ENCODE peak calls at places on chromosome 5, in seven cellular contexts. R, D, P, E, A, C and H are unnamed samples.

GRCh38 chr5:119022017-119022745 is 33.8 kb upstream of the DTWD2 start:
- DNase-seq in C (no peak), D (peak), A (peak), E (no peak), R (peak), P (no peak), H (no peak)

GRCh38 chr5:16406023-16406422 is 59.6 kb downstream of the ZNF622 start:
- DNase-seq in E (no peak), P (no peak), R (no peak), A (no peak), C (no peak), D (no peak), H (no peak)

GRCh38 chr5:10762178-10762775 is 1.2 kb upstream of the DAP start:
- DNase-seq in P (no peak), D (no peak), A (no peak), C (peak), R (no peak), E (peak), H (no peak)

GRCh38 chr5:133565993-133566392 is 46.3 kb downstream of the FSTL4 start:
- DNase-seq in A (no peak), C (no peak), R (peak), E (no peak), P (no peak), D (peak), H (no peak)

GRCh38 chr5:65919773-65920172 is 6.6 kb upstream of the ERBIN start:
- DNase-seq in E (no peak), P (no peak), R (no peak), D (peak), A (no peak), C (no peak), H (no peak)

GRCh38 chr5:142422426-142422825 is 97.6 kb upstream of the SPRY4 start:
- DNase-seq in A (no peak), R (no peak), D (peak), C (no peak), P (no peak), E (no peak), H (no peak)

GRCh38 chr5:98308960-98309359 is 464.5 kb upstream of the RGMB start:
- DNase-seq in E (no peak), A (no peak), D (no peak), R (no peak), P (no peak), C (no peak), H (no peak)

GRCh38 chr5:120457839-120458507 is 6.1 kb upstream of the PRR16 start:
- DNase-seq in D (peak), C (peak), A (peak), R (peak), E (no peak), P (no peak), H (peak)

GRCh38 chr5:172482156-172483020 is 28.1 kb upstream of the SH3PXD2B start:
- DNase-seq in C (no peak), A (no peak), E (no peak), P (no peak), R (no peak), D (no peak), H (no peak)

GRCh38 chr5:64861281-64861680 is 92.6 kb downstream of the CWC27 start:
- DNase-seq in P (no peak), D (no peak), A (no peak), C (no peak), E (no peak), R (no peak), H (no peak)

GRCh38 chr5:158802941-158803341 is 296.8 kb downstream of the EBF1 start:
- DNase-seq in C (no peak), R (no peak), E (no peak), P (no peak), D (peak), A (no peak), H (no peak)

GRCh38 chr5:131209506-131210191 is 38.9 kb downstream of the LYRM7 start:
- DNase-seq in P (peak), R (no peak), E (peak), A (no peak), D (no peak), C (no peak), H (no peak)